ENCODE peak calls at places on chromosomes 11 and 22, in five cellular contexts. B is uterus, A is ovary, V is transverse colon, D is breast epithelium. R is an unnamed sample.

GRCh38 chr11:109320595-109320994 is 101.4 kb upstream of the C11orf87 start:
- DNase-seq in B (no peak), A (no peak), V (no peak), D (no peak), R (no peak)

GRCh38 chr22:20531404-20532181 is 24.2 kb downstream of the MED15 start:
- DNase-seq in B (peak; percentile 58), A (no peak), V (peak; percentile 72), D (no peak), R (peak; percentile 84)

GRCh38 chr11:74018331-74019005 is 9.6 kb upstream of the UCP3 start:
- DNase-seq in B (peak; percentile 78), A (peak; percentile 85), V (peak; percentile 93), D (peak; percentile 91), R (peak; percentile 94)

GRCh38 chr11:69940246-69940610 is 121.0 kb upstream of the FGF3 start:
- DNase-seq in B (no peak), A (no peak), V (no peak), D (no peak), R (peak; percentile 20)

GRCh38 chr22:20061481-20061861 is 18.6 kb upstream of the DGCR8 start:
- DNase-seq in B (no peak), A (no peak), V (no peak), D (no peak), R (no peak)

GRCh38 chr11:72918825-72919224 is 104.6 kb downstream of the ATG16L2 start:
- DNase-seq in B (no peak), A (no peak), V (no peak), D (no peak), R (no peak)

GRCh38 chr11:33682019-33682418 is 18.6 kb downstream of the C11orf91 start:
- DNase-seq in B (no peak), A (no peak), V (no peak), D (no peak), R (no peak)

GRCh38 chr22:17922925-17923898 is 101.1 kb downstream of the MICAL3 start:
- DNase-seq in B (peak; percentile 18), A (peak; percentile 61), V (no peak), D (no peak), R (no peak)

GRCh38 chr11:66546966-66547661 is 411 bp downstream of the ACTN3 start:
- DNase-seq in B (no peak), A (no peak), V (no peak), D (no peak), R (peak; percentile 76)

GRCh38 chr11:128389461-128389976 is 197.8 kb downstream of the ETS1 start:
- DNase-seq in B (no peak), A (no peak), V (no peak), D (no peak), R (no peak)

DNA sequence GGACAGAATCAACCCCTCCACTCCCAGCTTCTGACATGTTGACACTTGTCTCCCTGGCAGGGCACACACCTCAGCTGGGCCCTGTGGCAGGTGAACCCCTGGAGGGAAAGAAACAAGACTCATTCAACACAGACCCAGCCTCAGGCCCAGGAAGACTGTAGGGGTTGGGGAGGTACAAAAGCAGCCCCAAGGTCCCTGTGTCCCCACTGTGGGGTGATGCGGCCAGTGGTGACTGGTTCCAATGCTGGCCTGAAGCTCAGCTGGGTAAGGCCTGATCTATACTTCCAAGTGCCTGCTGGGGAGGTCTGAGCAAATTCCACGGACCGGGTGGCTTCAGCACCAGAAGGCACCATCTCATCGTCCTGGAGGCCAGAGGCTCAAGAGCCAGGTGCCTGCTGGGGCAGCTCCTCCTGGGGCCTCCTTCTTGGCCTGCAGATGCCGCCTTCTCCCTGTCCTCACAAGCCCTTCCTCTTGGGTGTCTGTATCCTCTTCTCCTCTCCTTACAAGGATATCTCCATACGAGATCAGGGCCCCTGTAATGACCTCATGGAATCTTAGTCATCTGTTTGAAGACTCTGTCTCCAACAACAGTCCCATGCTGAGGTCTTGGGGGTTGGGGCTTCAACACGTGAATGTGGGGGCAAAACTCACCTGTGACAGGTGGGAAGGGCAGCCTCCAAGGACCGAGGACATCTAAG is 1492.1 kb downstream of the BRD1 start:
- DNase-seq in B (no peak), A (no peak), V (no peak), D (peak; percentile 12), R (no peak)
- TF ChIP-seq CTCF in B (no peak), A (no peak), V (no peak), D (no peak), R (no peak)

DNA sequence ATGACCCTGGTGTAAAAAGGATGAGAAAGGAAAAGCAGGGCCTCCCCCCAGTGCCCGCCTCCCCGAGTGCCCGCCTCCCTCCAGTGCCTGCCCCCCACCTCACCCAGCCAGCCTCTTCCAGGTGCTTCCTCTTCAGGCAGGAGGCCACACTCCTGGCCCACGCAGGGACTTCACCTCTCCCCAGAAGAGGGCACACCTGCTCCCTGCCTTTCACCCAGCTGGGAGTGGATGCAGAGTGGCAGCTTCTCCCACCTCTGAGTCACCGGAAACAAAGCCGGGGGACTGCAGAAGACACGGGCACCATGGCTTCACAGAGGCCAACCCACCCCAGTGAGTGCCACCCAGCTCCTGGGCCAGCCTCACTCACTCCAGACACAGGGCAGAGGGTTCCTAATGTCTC is 16.1 kb downstream of the CPT1A start:
- DNase-seq in B (no peak), A (no peak), V (peak; percentile 90), D (no peak), R (peak; percentile 78)
- H3K4me3 ChIP-seq in B (no peak overlapping the region), A (no peak overlapping the region), V (no peak overlapping the region), D (no peak overlapping the region), R (no peak overlapping the region)

GRCh38 chr11:36405585-36406367 is 104.3 kb downstream of the TRAF6 start:
- DNase-seq in B (no peak), A (no peak), V (no peak), D (no peak), R (no peak)
- H3K4me1 ChIP-seq in B (no peaks in the 10 kb centered on the region), A (no peaks in the 10 kb centered on the region), V (peaks cover 5% of the 10 kb centered on the region), D (no peaks in the 10 kb centered on the region), R (peaks cover 8% of the 10 kb centered on the region)

GRCh38 chr11:107439586-107440201 is 17.9 kb downstream of the CWF19L2 start:
- DNase-seq in B (no peak), A (no peak), V (no peak), D (no peak), R (no peak)

GRCh38 chr11:107442715-107443215 is 14.9 kb downstream of the CWF19L2 start:
- DNase-seq in B (no peak), A (no peak), V (no peak), D (no peak), R (no peak)

DNA sequence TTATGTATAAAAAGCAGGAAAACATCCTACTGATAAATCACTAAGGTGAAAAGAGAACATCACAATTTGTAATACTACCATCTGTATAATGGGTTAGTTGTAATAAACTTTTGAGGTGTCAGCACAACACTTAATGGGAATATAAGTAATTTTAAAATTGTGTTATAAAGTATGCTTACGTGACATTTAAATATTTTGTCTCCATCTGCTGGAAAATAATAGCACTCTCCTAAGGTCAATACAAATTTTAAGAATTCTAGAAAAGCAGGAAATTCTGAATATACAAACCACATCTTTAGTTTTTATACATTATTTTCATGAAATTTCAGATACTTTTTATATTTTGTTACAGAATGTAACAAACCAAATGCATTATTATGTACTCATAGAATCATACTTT is 19.5 kb downstream of the CWF19L2 start:
- DNase-seq in B (no peak), A (no peak), V (no peak), D (no peak), R (no peak)
- TF ChIP-seq CTCF in B (no peak), A (no peak), V (no peak), D (no peak), R (no peak)

DNA sequence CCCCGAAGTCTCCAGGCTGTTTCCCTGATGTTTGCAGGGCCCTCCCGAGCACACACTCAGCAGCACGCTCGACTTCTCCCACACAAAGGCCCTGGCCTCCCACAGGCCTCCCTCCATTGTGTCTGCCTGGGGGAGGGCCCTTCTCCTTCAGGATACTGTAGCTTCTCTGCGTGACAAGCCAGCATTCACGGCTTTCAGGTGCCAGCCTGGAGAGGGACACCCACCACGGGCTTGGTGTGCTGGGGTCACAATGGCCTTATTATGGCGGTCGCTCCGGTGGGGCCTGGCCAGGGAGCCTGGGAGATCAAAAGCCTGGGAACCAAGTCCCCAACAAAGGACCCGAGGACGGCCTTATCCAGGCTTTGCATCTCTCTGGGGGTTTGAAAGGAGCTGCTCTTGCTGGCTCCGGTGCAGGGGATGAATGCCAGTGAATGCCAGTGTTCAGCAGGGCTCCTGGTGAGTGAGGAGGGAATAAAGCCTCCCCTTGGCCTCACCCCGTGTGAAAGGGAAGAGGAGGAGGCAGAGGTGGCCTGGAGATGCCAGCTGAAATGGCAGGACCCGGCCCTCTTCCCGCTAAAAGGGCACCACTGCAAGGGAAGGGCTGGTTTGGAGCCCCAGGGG is 55.0 kb downstream of the TRAF6 start:
- DNase-seq in B (no peak), A (peak; percentile 54), V (no peak), D (no peak), R (no peak)
- H3K4me3 ChIP-seq in B (no peak overlapping the region), A (no peak overlapping the region), V (no peak overlapping the region), D (no peak overlapping the region), R (no peak overlapping the region)

GRCh38 chr11:64096835-64097234 is 61.1 kb downstream of the FLRT1 start:
- DNase-seq in B (no peak), A (no peak), V (no peak), D (no peak), R (no peak)
- H3K4me1 ChIP-seq in B (no peaks in the 10 kb centered on the region), A (peaks cover 11% of the 10 kb centered on the region), V (no peaks in the 10 kb centered on the region), D (no peaks in the 10 kb centered on the region), R (peaks cover 29% of the 10 kb centered on the region)